ENCODE peak calls at places on chromosome 3, in eight cellular contexts. B, N, X, L, Q, E, I and T are unnamed samples.

GRCh38 chr3:55267206-55267930 is 219.7 kb downstream of the WNT5A start:
- DNase-seq in N (no peak), B (no peak), L (no peak), Q (peak; percentile 56), E (no peak), I (no peak), X (peak; percentile 51), T (no peak)

GRCh38 chr3:195540031-195540430 is 3.1 kb downstream of the PPP1R2 start:
- DNase-seq in E (no peak), I (no peak), X (no peak), L (peak; percentile 64), N (no peak), B (no peak), Q (no peak), T (no peak)

GRCh38 chr3:110174908-110175307 is 837.6 kb upstream of the DPPA4 start:
- DNase-seq in Q (peak; percentile 61), X (no peak), E (no peak), L (no peak), N (no peak), I (peak; percentile 32), B (no peak), T (no peak)

GRCh38 chr3:183485585-183485984 is 57.2 kb upstream of the MCF2L2 start:
- DNase-seq in Q (no peak), E (no peak), I (no peak), X (no peak), N (no peak), L (no peak), B (no peak), T (no peak)

GRCh38 chr3:24296441-24297205 is 198.0 kb downstream of the THRB start:
- DNase-seq in L (no peak), B (no peak), Q (peak; percentile 85), E (no peak), N (no peak), X (no peak), I (no peak), T (no peak)

GRCh38 chr3:8318002-8318649 is 183.5 kb upstream of the LMCD1 start:
- DNase-seq in E (no peak), I (no peak), L (no peak), B (no peak), Q (peak; percentile 16), X (peak; percentile 28), N (no peak), T (no peak)

GRCh38 chr3:54424283-54424682 is 301.9 kb downstream of the CACNA2D3 start:
- DNase-seq in E (no peak), Q (no peak), X (no peak), B (no peak), N (no peak), L (no peak), I (no peak), T (no peak)

GRCh38 chr3:26406636-26407035 is 215.9 kb upstream of the LRRC3B start:
- DNase-seq in X (no peak), B (no peak), Q (no peak), E (no peak), I (no peak), L (no peak), N (no peak), T (no peak)

GRCh38 chr3:14989943-14990753 is 42.8 kb downstream of the NR2C2 start:
- DNase-seq in L (no peak), X (peak; percentile 10), N (no peak), B (no peak), Q (no peak), E (no peak), I (no peak), T (no peak)

GRCh38 chr3:133192967-133193366 is 154.8 kb downstream of the TMEM108 start:
- DNase-seq in I (no peak), B (no peak), Q (no peak), X (peak; percentile 6), E (no peak), N (no peak), L (no peak), T (no peak)

GRCh38 chr3:141095546-141095937 is 44.4 kb downstream of the SPSB4 start:
- DNase-seq in B (no peak), L (no peak), E (no peak), Q (no peak), X (no peak), I (no peak), N (no peak), T (no peak)

GRCh38 chr3:167913218-167913902 is 177.8 kb downstream of the SERPINI1 start:
- DNase-seq in I (peak; percentile 72), L (peak; percentile 6), B (no peak), Q (peak; percentile 44), E (no peak), N (no peak), X (peak; percentile 84), T (peak; percentile 14)

GRCh38 chr3:9388562-9389272 is 8.7 kb upstream of the SETD5 start:
- DNase-seq in L (no peak), N (no peak), I (no peak), Q (no peak), X (no peak), E (no peak), B (no peak), T (no peak)

GRCh38 chr3:126149960-126150515 is 30.3 kb downstream of the ALDH1L1 start:
- DNase-seq in X (no peak), N (no peak), E (peak; percentile 81), B (no peak), L (no peak), I (no peak), Q (no peak), T (no peak)

GRCh38 chr3:120420855-120421570 is 29.8 kb downstream of the FSTL1 start:
- DNase-seq in N (no peak), B (no peak), X (no peak), E (peak; percentile 75), I (no peak), L (no peak), Q (peak; percentile 44), T (no peak)

GRCh38 chr3:114626751-114627150 is 332.9 kb downstream of the TIGIT start:
- DNase-seq in I (no peak), L (no peak), N (no peak), E (no peak), Q (no peak), X (no peak), B (no peak), T (no peak)

GRCh38 chr3:73432021-73432722 is 192.6 kb downstream of the PDZRN3 start:
- DNase-seq in X (peak; percentile 30), I (peak; percentile 61), B (peak; percentile 32), N (peak; percentile 52), L (peak; percentile 29), Q (peak; percentile 48), E (peak; percentile 71), T (peak; percentile 57)

GRCh38 chr3:14841836-14842235 is 23.1 kb downstream of the FGD5 start:
- DNase-seq in E (no peak), B (no peak), L (no peak), I (no peak), X (no peak), Q (no peak), N (no peak), T (no peak)

GRCh38 chr3:139457066-139457465 is 19.2 kb downstream of the RBP2 start:
- DNase-seq in X (no peak), E (no peak), I (no peak), B (no peak), Q (peak; percentile 2), L (no peak), N (no peak), T (no peak)

GRCh38 chr3:174440350-174440716 is 418.8 kb upstream of the NAALADL2 start:
- DNase-seq in B (peak; percentile 10), Q (peak; percentile 62), E (no peak), I (peak; percentile 51), X (peak; percentile 30), N (no peak), L (no peak), T (peak; percentile 20)

GRCh38 chr3:126349071-126349470 is 8.1 kb downstream of the KLF15 start:
- DNase-seq in I (no peak), B (no peak), E (peak; percentile 57), L (no peak), N (no peak), X (no peak), Q (no peak), T (no peak)

GRCh38 chr3:126113733-126114132 is 29.8 kb upstream of the SLC41A3 start:
- DNase-seq in E (no peak), B (no peak), L (peak; percentile 23), X (no peak), Q (peak; percentile 16), N (no peak), I (no peak), T (no peak)